ENCODE peak calls at places on chromosomes 2 and 18, in nine cellular contexts. One of them, this sample, is unnamed.

GRCh38 chr2:32039447-32040219 is at the start of gene DPY30:
- DNase-seq in cardiac muscle cell: peak; percentile 96
- DNase-seq in GM23248: peak; percentile 98
- DNase-seq in spleen: peak; percentile 98
- DNase-seq in psoas muscle: peak; percentile 97
- DNase-seq in H9: peak; percentile 96
- DNase-seq in A549: peak; percentile 83
- DNase-seq in CD4-positive, alpha-beta memory T cell: peak; percentile 90
- DNase-seq in MM.1S: peak; percentile 94
- DNase-seq in this sample: peak; percentile 95

GRCh38 chr2:165573534-165574461 is 104.3 kb downstream of the CSRNP3 start:
- DNase-seq in cardiac muscle cell: peak; percentile 36
- DNase-seq in GM23248: no peak
- DNase-seq in spleen: no peak
- DNase-seq in psoas muscle: no peak
- DNase-seq in H9: peak; percentile 91
- DNase-seq in A549: no peak
- DNase-seq in CD4-positive, alpha-beta memory T cell: no peak
- DNase-seq in MM.1S: no peak
- DNase-seq in this sample: no peak

GRCh38 chr2:78498125-78498524 is 527.4 kb upstream of the REG3G start:
- DNase-seq in cardiac muscle cell: no peak
- DNase-seq in GM23248: no peak
- DNase-seq in spleen: peak; percentile 54
- DNase-seq in psoas muscle: no peak
- DNase-seq in H9: no peak
- DNase-seq in A549: no peak
- DNase-seq in CD4-positive, alpha-beta memory T cell: no peak
- DNase-seq in MM.1S: no peak
- DNase-seq in this sample: no peak

GRCh38 chr18:49524349-49524748 is 37.3 kb upstream of the C18orf32 start:
- DNase-seq in cardiac muscle cell: no peak
- DNase-seq in GM23248: no peak
- DNase-seq in spleen: peak; percentile 13
- DNase-seq in psoas muscle: no peak
- DNase-seq in H9: no peak
- DNase-seq in A549: no peak
- DNase-seq in CD4-positive, alpha-beta memory T cell: no peak
- DNase-seq in MM.1S: no peak
- DNase-seq in this sample: no peak

GRCh38 chr2:74659462-74659861 is 5.4 kb downstream of the SEMA4F start:
- DNase-seq in cardiac muscle cell: no peak
- DNase-seq in GM23248: no peak
- DNase-seq in spleen: no peak
- DNase-seq in psoas muscle: no peak
- DNase-seq in H9: no peak
- DNase-seq in A549: no peak
- DNase-seq in CD4-positive, alpha-beta memory T cell: no peak
- DNase-seq in MM.1S: no peak
- DNase-seq in this sample: no peak

GRCh38 chr2:8430628-8431027 is 251.2 kb upstream of the ID2 start:
- DNase-seq in cardiac muscle cell: no peak
- DNase-seq in GM23248: no peak
- DNase-seq in spleen: no peak
- DNase-seq in psoas muscle: no peak
- DNase-seq in H9: no peak
- DNase-seq in A549: no peak
- DNase-seq in CD4-positive, alpha-beta memory T cell: no peak
- DNase-seq in MM.1S: no peak
- DNase-seq in this sample: no peak

GRCh38 chr2:1859671-1860450 is 115.5 kb upstream of the PXDN start:
- DNase-seq in cardiac muscle cell: no peak
- DNase-seq in GM23248: no peak
- DNase-seq in spleen: no peak
- DNase-seq in psoas muscle: no peak
- DNase-seq in H9: no peak
- DNase-seq in A549: no peak
- DNase-seq in CD4-positive, alpha-beta memory T cell: no peak
- DNase-seq in MM.1S: no peak
- DNase-seq in this sample: no peak

GRCh38 chr18:13137939-13138821 is 80.4 kb upstream of the LDLRAD4 start:
- DNase-seq in cardiac muscle cell: peak; percentile 36
- DNase-seq in GM23248: peak; percentile 9
- DNase-seq in spleen: peak; percentile 87
- DNase-seq in psoas muscle: no peak
- DNase-seq in H9: no peak
- DNase-seq in A549: peak; percentile 48
- DNase-seq in CD4-positive, alpha-beta memory T cell: peak; percentile 77
- DNase-seq in MM.1S: peak; percentile 85
- DNase-seq in this sample: peak; percentile 72

GRCh38 chr2:68279691-68280090 is 27.4 kb upstream of the PPP3R1 start:
- DNase-seq in cardiac muscle cell: no peak
- DNase-seq in GM23248: no peak
- DNase-seq in spleen: no peak
- DNase-seq in psoas muscle: no peak
- DNase-seq in H9: no peak
- DNase-seq in A549: no peak
- DNase-seq in CD4-positive, alpha-beta memory T cell: no peak
- DNase-seq in MM.1S: no peak
- DNase-seq in this sample: no peak

GRCh38 chr18:63427566-63427965 is 5.3 kb upstream of the VPS4B start:
- DNase-seq in cardiac muscle cell: no peak
- DNase-seq in GM23248: no peak
- DNase-seq in spleen: no peak
- DNase-seq in psoas muscle: no peak
- DNase-seq in H9: peak; percentile 38
- DNase-seq in A549: no peak
- DNase-seq in CD4-positive, alpha-beta memory T cell: no peak
- DNase-seq in MM.1S: no peak
- DNase-seq in this sample: no peak

GRCh38 chr2:216083464-216084279 is 2.0 kb downstream of the TMEM169 start:
- DNase-seq in cardiac muscle cell: peak; percentile 78
- DNase-seq in GM23248: peak; percentile 49
- DNase-seq in spleen: no peak
- DNase-seq in psoas muscle: no peak
- DNase-seq in H9: peak; percentile 50
- DNase-seq in A549: no peak
- DNase-seq in CD4-positive, alpha-beta memory T cell: no peak
- DNase-seq in MM.1S: no peak
- DNase-seq in this sample: no peak

GRCh38 chr18:80140455-80140985 is 31.5 kb downstream of the ADNP2 start:
- DNase-seq in cardiac muscle cell: no peak
- DNase-seq in GM23248: no peak
- DNase-seq in spleen: no peak
- DNase-seq in psoas muscle: no peak
- DNase-seq in H9: no peak
- DNase-seq in A549: no peak
- DNase-seq in CD4-positive, alpha-beta memory T cell: no peak
- DNase-seq in MM.1S: no peak
- DNase-seq in this sample: no peak
- H3K27ac ChIP-seq in cardiac muscle cell: no peak overlapping the region
- H3K27ac ChIP-seq in GM23248: no peak overlapping the region
- H3K27ac ChIP-seq in spleen: no peak overlapping the region
- H3K27ac ChIP-seq in psoas muscle: no peak overlapping the region
- H3K27ac ChIP-seq in H9: no peak overlapping the region
- H3K27ac ChIP-seq in A549: no peak overlapping the region
- H3K27ac ChIP-seq in CD4-positive, alpha-beta memory T cell: no peak overlapping the region
- H3K27ac ChIP-seq in MM.1S: no peak overlapping the region
- H3K27ac ChIP-seq in this sample: no peak overlapping the region

DNA sequence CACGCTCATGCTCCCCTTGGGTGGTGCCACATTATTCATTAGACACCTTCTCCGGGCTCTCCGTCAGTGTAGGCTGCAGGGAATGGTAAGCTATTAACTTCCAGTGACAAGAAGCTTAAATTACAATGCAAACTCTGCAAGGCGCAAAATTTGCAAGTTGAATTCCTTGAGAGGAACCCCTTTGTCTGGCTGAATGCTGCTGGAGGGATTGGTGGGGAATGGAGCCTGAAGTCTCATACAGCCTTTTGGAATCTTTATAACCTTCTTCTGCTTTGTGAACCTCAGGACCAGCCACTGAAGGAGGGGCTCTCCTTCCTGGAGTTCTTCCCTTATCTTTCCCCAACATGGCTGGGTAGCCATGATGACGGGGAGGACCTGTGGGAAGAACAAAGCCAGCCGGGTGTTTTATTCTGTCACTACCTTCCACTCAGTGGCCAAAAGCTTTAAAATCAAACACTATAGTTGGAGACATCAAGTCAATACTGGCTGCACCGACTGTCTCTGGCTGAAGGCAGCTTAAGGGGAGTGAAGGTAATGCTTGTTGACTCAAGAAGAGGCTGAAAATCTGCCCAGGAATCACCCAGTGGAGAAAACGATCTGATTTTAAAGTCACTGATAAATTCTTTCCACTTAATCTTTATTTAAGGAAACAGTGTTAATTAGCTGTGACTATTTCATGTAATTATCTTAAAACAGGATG is 221.0 kb upstream of the EPHA4 start:
- DNase-seq in cardiac muscle cell: no peak
- DNase-seq in GM23248: no peak
- DNase-seq in spleen: no peak
- DNase-seq in psoas muscle: no peak
- DNase-seq in H9: peak; percentile 72
- DNase-seq in A549: no peak
- DNase-seq in CD4-positive, alpha-beta memory T cell: no peak
- DNase-seq in MM.1S: no peak
- DNase-seq in this sample: no peak
- H3K4me1 ChIP-seq in cardiac muscle cell: peaks cover 17% of the 10 kb centered on the region
- H3K4me1 ChIP-seq in GM23248: no peaks in the 10 kb centered on the region
- H3K4me1 ChIP-seq in spleen: no peaks in the 10 kb centered on the region
- H3K4me1 ChIP-seq in psoas muscle: no peaks in the 10 kb centered on the region
- H3K4me1 ChIP-seq in H9: peaks cover 2% of the 10 kb centered on the region
- H3K4me1 ChIP-seq in A549: no peaks in the 10 kb centered on the region
- H3K4me1 ChIP-seq in CD4-positive, alpha-beta memory T cell: no peaks in the 10 kb centered on the region
- H3K4me1 ChIP-seq in MM.1S: no peaks in the 10 kb centered on the region
- H3K4me1 ChIP-seq in this sample: no peaks in the 10 kb centered on the region

GRCh38 chr2:226837787-226838603 is 2.1 kb downstream of the RHBDD1 start:
- DNase-seq in cardiac muscle cell: no peak
- DNase-seq in GM23248: no peak
- DNase-seq in spleen: no peak
- DNase-seq in psoas muscle: no peak
- DNase-seq in H9: no peak
- DNase-seq in A549: no peak
- DNase-seq in CD4-positive, alpha-beta memory T cell: peak; percentile 32
- DNase-seq in MM.1S: no peak
- DNase-seq in this sample: peak; percentile 23

GRCh38 chr2:226838758-226839555 is 3.1 kb downstream of the RHBDD1 start:
- DNase-seq in cardiac muscle cell: no peak
- DNase-seq in GM23248: no peak
- DNase-seq in spleen: no peak
- DNase-seq in psoas muscle: no peak
- DNase-seq in H9: no peak
- DNase-seq in A549: no peak
- DNase-seq in CD4-positive, alpha-beta memory T cell: peak; percentile 33
- DNase-seq in MM.1S: no peak
- DNase-seq in this sample: peak; percentile 43

GRCh38 chr2:226836548-226836885 is 663 bp downstream of the RHBDD1 start:
- DNase-seq in cardiac muscle cell: peak; percentile 5
- DNase-seq in GM23248: no peak
- DNase-seq in spleen: no peak
- DNase-seq in psoas muscle: no peak
- DNase-seq in H9: no peak
- DNase-seq in A549: no peak
- DNase-seq in CD4-positive, alpha-beta memory T cell: no peak
- DNase-seq in MM.1S: no peak
- DNase-seq in this sample: no peak

GRCh38 chr2:226835796-226836547 is at the start of gene RHBDD1:
- DNase-seq in cardiac muscle cell: peak; percentile 98
- DNase-seq in GM23248: peak; percentile 98
- DNase-seq in spleen: peak; percentile 98
- DNase-seq in psoas muscle: peak; percentile 97
- DNase-seq in H9: peak; percentile 90
- DNase-seq in A549: peak; percentile 88
- DNase-seq in CD4-positive, alpha-beta memory T cell: peak; percentile 95
- DNase-seq in MM.1S: peak; percentile 96
- DNase-seq in this sample: peak; percentile 94

GRCh38 chr2:226837334-226837733 is 1.5 kb downstream of the RHBDD1 start:
- DNase-seq in cardiac muscle cell: no peak
- DNase-seq in GM23248: no peak
- DNase-seq in spleen: no peak
- DNase-seq in psoas muscle: no peak
- DNase-seq in H9: no peak
- DNase-seq in A549: no peak
- DNase-seq in CD4-positive, alpha-beta memory T cell: no peak
- DNase-seq in MM.1S: no peak
- DNase-seq in this sample: no peak
- H3K27ac ChIP-seq in cardiac muscle cell: peak overlapping the region; percentile 94
- H3K27ac ChIP-seq in GM23248: peak overlapping the region; percentile 93
- H3K27ac ChIP-seq in spleen: peak overlapping the region; percentile 97
- H3K27ac ChIP-seq in psoas muscle: no peak overlapping the region
- H3K27ac ChIP-seq in H9: no peak overlapping the region
- H3K27ac ChIP-seq in A549: peak overlapping the region; percentile 97
- H3K27ac ChIP-seq in CD4-positive, alpha-beta memory T cell: peak overlapping the region; percentile 98
- H3K27ac ChIP-seq in MM.1S: peak overlapping the region; percentile 99
- H3K27ac ChIP-seq in this sample: peak overlapping the region; percentile 100

GRCh38 chr18:74283255-74283554 is 8.6 kb downstream of the CYB5A start:
- DNase-seq in cardiac muscle cell: no peak
- DNase-seq in GM23248: no peak
- DNase-seq in spleen: no peak
- DNase-seq in psoas muscle: no peak
- DNase-seq in H9: no peak
- DNase-seq in A549: no peak
- DNase-seq in CD4-positive, alpha-beta memory T cell: no peak
- DNase-seq in MM.1S: no peak
- DNase-seq in this sample: no peak
- H3K4me1 ChIP-seq in cardiac muscle cell: peaks cover 43% of the 10 kb centered on the region
- H3K4me1 ChIP-seq in GM23248: peaks cover 3% of the 10 kb centered on the region
- H3K4me1 ChIP-seq in spleen: peaks cover 24% of the 10 kb centered on the region
- H3K4me1 ChIP-seq in psoas muscle: peaks cover 40% of the 10 kb centered on the region
- H3K4me1 ChIP-seq in H9: peaks cover 36% of the 10 kb centered on the region
- H3K4me1 ChIP-seq in A549: peaks cover 58% of the 10 kb centered on the region
- H3K4me1 ChIP-seq in CD4-positive, alpha-beta memory T cell: no peaks in the 10 kb centered on the region
- H3K4me1 ChIP-seq in MM.1S: peaks cover 24% of the 10 kb centered on the region
- H3K4me1 ChIP-seq in this sample: no peaks in the 10 kb centered on the region

This sample was measured in CD4-positive, CD25-positive, alpha-beta regulatory T cell.